ENCODE peak calls at places on chromosomes 2 and 18, in five cellular contexts. L is sigmoid colon, I is substantia nigra, U is A549, C is neuronal stem cell. D is an unnamed sample.

GRCh38 chr2:189674374-189675112 is at the start of gene ANKAR:
- DNase-seq in L (peak), I (peak), U (peak), C (peak), D (peak)

GRCh38 chr2:14778015-14778414 is 145.5 kb downstream of the LRATD1 start:
- DNase-seq in L (no peak), I (no peak), U (no peak), C (no peak), D (no peak)

GRCh38 chr2:49935456-49935855 is 781.1 kb upstream of the FSHR start:
- DNase-seq in L (no peak), I (no peak), U (no peak), C (no peak), D (no peak)

GRCh38 chr18:34977787-34978532 is 63.3 kb upstream of the MAPRE2 start:
- DNase-seq in L (peak), I (peak), U (peak), C (no peak), D (no peak)

GRCh38 chr2:85018049-85018447 is 47.1 kb downstream of the KCMF1 start:
- DNase-seq in L (no peak), I (no peak), U (no peak), C (no peak), D (no peak)

GRCh38 chr2:37829202-37829601 is 95.9 kb upstream of the RMDN2 start:
- DNase-seq in L (no peak), I (no peak), U (no peak), C (no peak), D (peak)

GRCh38 chr18:4599312-4599711 is 144.2 kb upstream of the DLGAP1 start:
- DNase-seq in L (no peak), I (no peak), U (no peak), C (no peak), D (no peak)

GRCh38 chr18:70496749-70497294 is 208.0 kb downstream of the SOCS6 start:
- DNase-seq in L (no peak), I (no peak), U (no peak), C (no peak), D (no peak)

GRCh38 chr18:76405761-76406356 is 89.2 kb downstream of the ZNF516 start:
- DNase-seq in L (peak), I (peak), U (peak), C (peak), D (peak)

GRCh38 chr2:71524476-71524875 is 71.1 kb downstream of the DYSF start:
- DNase-seq in L (peak), I (no peak), U (no peak), C (no peak), D (no peak)

GRCh38 chr18:58443671-58444070 is 185.2 kb downstream of the ALPK2 start:
- DNase-seq in L (peak), I (no peak), U (no peak), C (peak), D (no peak)

GRCh38 chr2:170815746-170816498 is 765 bp upstream of the GAD1 start:
- DNase-seq in L (no peak), I (peak), U (peak), C (peak), D (peak)

GRCh38 chr2:5546176-5546575 is 146.0 kb upstream of the SOX11 start:
- DNase-seq in L (no peak), I (no peak), U (no peak), C (no peak), D (no peak)

GRCh38 chr18:77815666-77816338 is 566.2 kb downstream of the GALR1 start:
- DNase-seq in L (no peak), I (no peak), U (no peak), C (no peak), D (no peak)

GRCh38 chr2:240229603-240230423 is 89.4 kb upstream of the OTOS start:
- DNase-seq in L (peak), I (no peak), U (no peak), C (no peak), D (no peak)

GRCh38 chr18:58315739-58316215 is 271.8 kb downstream of the NEDD4L start:
- DNase-seq in L (no peak), I (no peak), U (no peak), C (no peak), D (peak)

GRCh38 chr2:101307950-101308431 is 510 bp downstream of the RNF149 start:
- DNase-seq in L (peak), I (no peak), U (peak), C (no peak), D (peak)

GRCh38 chr2:5673861-5674240 is 18.3 kb upstream of the SOX11 start:
- DNase-seq in L (no peak), I (no peak), U (no peak), C (no peak), D (no peak)

GRCh38 chr2:111135910-111136297 is 15.2 kb downstream of the BCL2L11 start:
- DNase-seq in L (no peak), I (no peak), U (no peak), C (no peak), D (no peak)

GRCh38 chr2:47641366-47641765 is 141.6 kb upstream of the MSH6 start:
- DNase-seq in L (no peak), I (no peak), U (no peak), C (no peak), D (no peak)

GRCh38 chr2:189221811-189222210 is 42.2 kb upstream of the COL5A2 start:
- DNase-seq in L (no peak), I (no peak), U (peak), C (no peak), D (no peak)

GRCh38 chr18:46672062-46672970 is 15.3 kb upstream of the LOXHD1 start:
- DNase-seq in L (no peak), I (no peak), U (no peak), C (no peak), D (no peak)

GRCh38 chr2:240233891-240234502 is 93.5 kb upstream of the OTOS start:
- DNase-seq in L (peak), I (no peak), U (no peak), C (no peak), D (peak)

GRCh38 chr18:40094441-40094840 is 1860.6 kb upstream of the PIK3C3 start:
- DNase-seq in L (no peak), I (no peak), U (no peak), C (no peak), D (no peak)

GRCh38 chr18:34978953-34979608 is 62.1 kb upstream of the MAPRE2 start:
- DNase-seq in L (peak), I (peak), U (peak), C (no peak), D (peak)

GRCh38 chr2:20350105-20350712 is 435 bp downstream of the PUM2 start:
- DNase-seq in L (peak), I (peak), U (no peak), C (peak), D (no peak)

GRCh38 chr2:128624425-128624795 is 305.7 kb upstream of the HS6ST1 start:
- DNase-seq in L (no peak), I (no peak), U (no peak), C (no peak), D (no peak)

GRCh38 chr2:96842600-96842999 is 1.2 kb downstream of the ANKRD23 start:
- DNase-seq in L (no peak), I (no peak), U (no peak), C (no peak), D (no peak)

GRCh38 chr2:11750917-11751316 is 4.5 kb downstream of the LPIN1 start:
- DNase-seq in L (no peak), I (no peak), U (no peak), C (no peak), D (no peak)

GRCh38 chr2:26077291-26077690 is 43.4 kb downstream of the RAB10 start:
- DNase-seq in L (no peak), I (no peak), U (no peak), C (no peak), D (no peak)

GRCh38 chr2:57892920-57893319 is 153.7 kb upstream of the VRK2 start:
- DNase-seq in L (no peak), I (no peak), U (no peak), C (no peak), D (no peak)

GRCh38 chr2:207149253-207150213 is 16.2 kb downstream of the KLF7 start:
- DNase-seq in L (no peak), I (no peak), U (no peak), C (no peak), D (no peak)

GRCh38 chr2:172049721-172050120 is 35.6 kb upstream of the DLX1 start:
- DNase-seq in L (no peak), I (no peak), U (no peak), C (no peak), D (no peak)

GRCh38 chr2:100875516-100876230 is 55.7 kb downstream of the NPAS2 start:
- DNase-seq in L (no peak), I (no peak), U (no peak), C (peak), D (no peak)

GRCh38 chr2:31233216-31233615 is 736 bp upstream of the EHD3 start:
- DNase-seq in L (no peak), I (no peak), U (no peak), C (no peak), D (no peak)

GRCh38 chr18:57754577-57755330 is 48.4 kb downstream of the ATP8B1 start:
- DNase-seq in L (no peak), I (no peak), U (no peak), C (no peak), D (no peak)

GRCh38 chr2:12164689-12165088 is 418.3 kb downstream of the LPIN1 start:
- DNase-seq in L (no peak), I (no peak), U (no peak), C (no peak), D (no peak)

DNA sequence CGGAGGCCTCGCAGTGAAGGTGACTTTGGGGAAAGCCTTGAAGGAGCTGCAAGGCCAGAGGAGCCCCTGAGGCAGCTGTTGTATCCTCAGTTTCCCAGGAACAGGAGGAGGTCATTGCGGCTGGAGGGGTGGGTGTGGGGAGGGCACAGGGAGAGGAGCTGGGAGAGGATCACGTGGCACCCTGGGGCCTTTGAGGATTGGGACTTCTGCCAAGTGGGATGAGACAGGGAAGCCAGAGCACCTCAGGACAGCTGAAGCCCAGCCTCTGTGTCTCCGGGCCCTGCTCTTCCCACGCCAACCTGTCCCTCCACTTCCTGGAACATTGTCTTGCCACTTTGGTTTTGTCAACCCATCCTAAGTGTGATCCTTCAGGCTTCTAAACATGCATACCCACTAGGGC is 19.4 kb upstream of the RRM2 start:
- DNase-seq in L (no peak), I (no peak), U (no peak), C (no peak), D (no peak)
- H3K27ac ChIP-seq in L (no peak), I (no peak), U (no peak), C (no peak), D (no peak)

DNA sequence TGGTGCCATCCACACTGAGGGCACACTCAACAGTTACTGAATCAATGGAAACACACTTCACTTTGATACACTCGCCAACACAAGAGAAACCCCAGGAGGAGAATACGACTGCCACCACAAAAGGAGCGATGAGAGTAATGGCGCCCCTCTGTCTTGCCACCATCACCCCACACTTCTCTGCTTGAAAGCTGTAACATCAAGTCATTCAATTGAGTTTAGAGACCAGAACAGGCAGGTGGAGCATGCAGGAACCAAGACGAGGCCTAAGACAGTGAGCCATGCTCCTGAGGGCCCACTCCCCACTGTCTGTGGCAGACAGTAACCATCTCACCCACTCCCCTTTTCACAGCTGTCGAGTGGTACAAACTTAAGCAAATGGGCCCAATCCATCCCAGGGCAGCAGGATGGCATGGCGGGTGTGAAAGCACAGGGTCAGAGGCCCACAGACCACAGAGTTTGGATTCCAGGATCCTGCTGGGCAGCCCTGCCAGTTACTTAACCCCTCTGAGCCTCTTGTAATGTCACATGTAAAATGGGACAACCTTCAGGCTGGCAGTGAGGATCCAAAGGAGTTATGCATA is 101.9 kb downstream of the TNS1 start:
- DNase-seq in L (no peak), I (no peak), U (no peak), C (no peak), D (no peak)
- H3K27ac ChIP-seq in L (peak), I (peak), U (peak), C (no peak), D (peak)

GRCh38 chr18:74942319-74942910 is 266.5 kb downstream of the PTGR3 start:
- DNase-seq in L (no peak), I (no peak), U (no peak), C (no peak), D (no peak)
- H3K27ac ChIP-seq in L (no peak), I (no peak), U (no peak), C (no peak), D (no peak)

GRCh38 chr18:3486514-3486913 is 36.5 kb downstream of the TGIF1 start:
- DNase-seq in L (no peak), I (no peak), U (no peak), C (no peak), D (no peak)
- H3K27ac ChIP-seq in L (no peak), I (no peak), U (peak), C (no peak), D (no peak)

D was measured in uterus.